ENCODE peak calls at places on chromosome 13, in five cellular contexts. Q is endothelial cell, D is fibroblast of the aortic adventitia, G is HFFc6, S is WERI-Rb-1. X is an unnamed sample.

GRCh38 chr13:107807306-107808073 is 407.8 kb downstream of the LIG4 start:
- DNase-seq in D (peak), Q (no peak), G (no peak), S (no peak), X (peak)

GRCh38 chr13:42377640-42378382 is 105.9 kb downstream of the AKAP11 start:
- DNase-seq in G (no peak), Q (no peak), D (peak), S (no peak), X (peak)

GRCh38 chr13:63184693-63185092 is 1769.0 kb upstream of the PCDH20 start:
- DNase-seq in S (no peak), Q (no peak), G (no peak), D (peak), X (peak)

GRCh38 chr13:23709521-23709920 is 139.3 kb downstream of the TNFRSF19 start:
- DNase-seq in G (peak), D (peak), Q (no peak), S (no peak), X (no peak)

GRCh38 chr13:30871713-30872029 is 34.4 kb upstream of the MEDAG start:
- DNase-seq in S (no peak), Q (no peak), G (no peak), D (no peak), X (peak)

GRCh38 chr13:46553521-46553885 is 533 bp downstream of the LRCH1 start:
- DNase-seq in S (no peak), D (no peak), Q (peak), G (no peak), X (no peak)

GRCh38 chr13:43528992-43529391 is 257.8 kb downstream of the ENOX1 start:
- DNase-seq in Q (no peak), S (no peak), D (peak), G (no peak), X (no peak)

GRCh38 chr13:45595968-45596367 is 19.6 kb downstream of the ERICH6B start:
- DNase-seq in G (no peak), D (no peak), Q (no peak), S (no peak), X (peak)

DNA sequence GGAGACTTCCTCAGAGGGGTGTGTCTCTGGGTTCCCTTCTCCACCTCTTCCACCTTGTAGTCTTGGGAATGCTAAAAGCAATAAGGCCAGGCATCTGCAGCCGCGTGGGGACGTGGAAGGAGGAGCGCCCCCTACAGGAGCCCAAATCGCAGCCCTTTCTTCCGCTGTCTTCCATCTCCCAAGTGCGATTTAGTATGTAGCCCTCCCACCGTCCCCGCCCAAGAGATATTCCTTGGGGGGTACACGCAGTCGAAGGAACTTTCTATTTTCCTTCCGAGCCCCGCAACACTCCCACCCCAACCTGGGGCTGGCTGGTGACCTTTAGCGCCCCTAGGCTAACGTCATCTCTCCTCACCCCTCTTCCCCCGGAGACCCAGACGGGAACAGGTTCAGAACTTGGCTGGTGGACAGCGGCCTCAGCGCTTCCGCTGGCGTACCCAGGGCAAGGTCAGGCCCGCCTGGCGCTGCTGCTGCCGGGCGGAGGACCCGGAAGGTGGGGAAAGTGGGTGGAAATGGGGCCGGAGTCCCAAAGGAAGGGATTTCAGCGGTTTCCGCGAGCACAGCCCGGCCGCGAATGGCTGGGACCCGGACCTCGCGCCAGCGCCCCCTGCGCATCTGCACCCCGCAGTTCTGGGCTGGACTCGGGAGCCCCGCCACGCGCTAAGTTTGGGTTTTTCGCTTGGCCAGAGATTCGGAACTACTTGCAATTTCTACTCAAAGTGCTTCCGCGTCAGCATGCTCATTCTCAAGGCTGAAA is 2.1 kb upstream of the PCDH8 start:
- DNase-seq in Q (peak), D (peak), G (no peak), S (peak), X (peak)
- TF ChIP-seq CTCF in Q (peak), D (no peak), G (peak), S (peak), X (no peak)

GRCh38 chr13:109150691-109151090 is 521.3 kb downstream of the MYO16 start:
- DNase-seq in Q (no peak), G (no peak), S (no peak), D (no peak), X (no peak)
- TF ChIP-seq CTCF in Q (no peak), G (no peak), S (no peak), D (no peak), X (no peak)

DNA sequence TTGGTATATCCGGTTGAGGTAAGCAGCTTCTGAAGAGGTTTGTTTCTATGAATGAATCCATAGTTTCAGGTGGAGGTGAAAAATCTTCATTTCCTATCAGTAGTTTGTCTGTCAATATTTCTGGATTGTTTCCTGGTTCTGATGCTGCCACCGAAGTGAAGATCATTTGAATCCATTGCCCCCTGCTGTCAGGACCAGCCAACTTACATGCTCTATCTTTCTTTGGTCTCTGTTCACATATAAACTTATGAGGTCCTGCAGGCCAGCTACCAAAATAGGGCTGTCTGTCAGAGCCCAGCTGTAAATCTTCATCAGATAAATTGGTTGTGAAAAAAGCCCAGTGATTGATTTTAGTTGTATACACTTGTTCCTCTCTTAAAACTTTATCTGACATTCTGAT is 15.2 kb upstream of the N4BP2L1 start:
- DNase-seq in Q (peak), G (no peak), S (peak), D (no peak), X (peak)
- TF ChIP-seq CTCF in Q (peak), G (peak), S (peak), D (no peak), X (peak)

DNA sequence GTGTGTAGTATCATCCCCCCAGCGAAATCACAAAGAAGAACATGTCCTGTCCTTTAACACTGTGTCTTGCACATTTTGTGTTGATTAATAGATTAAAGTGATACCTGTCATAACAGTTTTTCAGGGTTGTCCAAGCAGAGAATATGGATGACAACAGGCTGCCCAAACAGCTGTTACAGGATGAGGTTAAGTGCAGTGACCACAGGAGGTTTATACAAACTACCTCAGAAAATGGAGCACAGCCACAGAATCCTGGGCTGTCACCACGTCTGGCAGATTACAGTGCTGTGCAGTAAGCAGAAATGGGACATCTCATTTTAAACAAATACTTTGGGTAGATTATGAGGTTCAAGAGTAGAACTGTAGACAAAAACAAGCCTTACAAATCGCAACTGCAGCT is 575.6 kb downstream of the DCT start:
- DNase-seq in G (no peak), D (no peak), S (no peak), Q (no peak), X (no peak)
- TF ChIP-seq CTCF in G (no peak), D (no peak), S (no peak), Q (no peak), X (no peak)